ENCODE peak calls at places on chromosomes 7 and 10, in six cellular contexts. One of them, this sample, is unnamed.

GRCh38 chr7:137266764-137267163 is 76.8 kb downstream of the PTN start:
- DNase-seq in HepG2: no peak
- DNase-seq in prostate gland: no peak
- DNase-seq in endothelial cell of umbilical vein: no peak
- DNase-seq in SK-N-SH: no peak
- DNase-seq in transverse colon: no peak
- DNase-seq in this sample: no peak

GRCh38 chr7:27129729-27130539 is 623 bp downstream of the HOXA4 start:
- DNase-seq in HepG2: peak; percentile 35
- DNase-seq in prostate gland: no peak
- DNase-seq in endothelial cell of umbilical vein: peak; percentile 36
- DNase-seq in SK-N-SH: no peak
- DNase-seq in transverse colon: peak; percentile 70
- DNase-seq in this sample: no peak

GRCh38 chr7:7704867-7705266 is 13.5 kb downstream of the RPA3 start:
- DNase-seq in HepG2: no peak
- DNase-seq in prostate gland: no peak
- DNase-seq in endothelial cell of umbilical vein: no peak
- DNase-seq in SK-N-SH: no peak
- DNase-seq in transverse colon: no peak
- DNase-seq in this sample: no peak

GRCh38 chr10:34102917-34103506 is 712.1 kb downstream of the PARD3 start:
- DNase-seq in HepG2: no peak
- DNase-seq in prostate gland: no peak
- DNase-seq in endothelial cell of umbilical vein: no peak
- DNase-seq in SK-N-SH: peak; percentile 31
- DNase-seq in transverse colon: no peak
- DNase-seq in this sample: no peak

GRCh38 chr10:72254891-72255568 is 18.7 kb upstream of the DDIT4 start:
- DNase-seq in HepG2: no peak
- DNase-seq in prostate gland: peak; percentile 94
- DNase-seq in endothelial cell of umbilical vein: peak; percentile 52
- DNase-seq in SK-N-SH: peak; percentile 84
- DNase-seq in transverse colon: peak; percentile 89
- DNase-seq in this sample: peak; percentile 95

GRCh38 chr10:63256047-63256773 is 123.1 kb downstream of the NRBF2 start:
- DNase-seq in HepG2: no peak
- DNase-seq in prostate gland: no peak
- DNase-seq in endothelial cell of umbilical vein: peak; percentile 42
- DNase-seq in SK-N-SH: peak; percentile 18
- DNase-seq in transverse colon: no peak
- DNase-seq in this sample: no peak

GRCh38 chr7:913736-914520 is 37.6 kb downstream of the GET4 start:
- DNase-seq in HepG2: no peak
- DNase-seq in prostate gland: peak; percentile 45
- DNase-seq in endothelial cell of umbilical vein: no peak
- DNase-seq in SK-N-SH: no peak
- DNase-seq in transverse colon: peak; percentile 93
- DNase-seq in this sample: no peak

GRCh38 chr10:50506861-50507573 is 116.7 kb downstream of the SGMS1 start:
- DNase-seq in HepG2: peak; percentile 58
- DNase-seq in prostate gland: no peak
- DNase-seq in endothelial cell of umbilical vein: no peak
- DNase-seq in SK-N-SH: no peak
- DNase-seq in transverse colon: no peak
- DNase-seq in this sample: no peak

GRCh38 chr7:152178405-152179058 is 153.1 kb downstream of the GALNT11 start:
- DNase-seq in HepG2: no peak
- DNase-seq in prostate gland: no peak
- DNase-seq in endothelial cell of umbilical vein: peak; percentile 11
- DNase-seq in SK-N-SH: no peak
- DNase-seq in transverse colon: no peak
- DNase-seq in this sample: no peak

GRCh38 chr10:26869528-26869927 is 8.8 kb upstream of the ABI1 start:
- DNase-seq in HepG2: peak; percentile 26
- DNase-seq in prostate gland: peak; percentile 77
- DNase-seq in endothelial cell of umbilical vein: no peak
- DNase-seq in SK-N-SH: no peak
- DNase-seq in transverse colon: no peak
- DNase-seq in this sample: no peak

GRCh38 chr10:3468919-3469638 is 296.5 kb upstream of the PITRM1 start:
- DNase-seq in HepG2: no peak
- DNase-seq in prostate gland: peak; percentile 63
- DNase-seq in endothelial cell of umbilical vein: peak; percentile 75
- DNase-seq in SK-N-SH: no peak
- DNase-seq in transverse colon: peak; percentile 23
- DNase-seq in this sample: peak; percentile 78

GRCh38 chr10:73529089-73529832 is 33.4 kb upstream of the PPP3CB start:
- DNase-seq in HepG2: peak; percentile 89
- DNase-seq in prostate gland: peak; percentile 71
- DNase-seq in endothelial cell of umbilical vein: peak; percentile 66
- DNase-seq in SK-N-SH: peak; percentile 75
- DNase-seq in transverse colon: peak; percentile 46
- DNase-seq in this sample: no peak

GRCh38 chr7:1344981-1345701 is 112.5 kb downstream of the UNCX start:
- DNase-seq in HepG2: no peak
- DNase-seq in prostate gland: no peak
- DNase-seq in endothelial cell of umbilical vein: no peak
- DNase-seq in SK-N-SH: no peak
- DNase-seq in transverse colon: no peak
- DNase-seq in this sample: no peak

GRCh38 chr10:77289027-77289501 is 348.5 kb downstream of the KCNMA1 start:
- DNase-seq in HepG2: no peak
- DNase-seq in prostate gland: no peak
- DNase-seq in endothelial cell of umbilical vein: no peak
- DNase-seq in SK-N-SH: no peak
- DNase-seq in transverse colon: no peak
- DNase-seq in this sample: no peak

GRCh38 chr7:69448071-69448470 is 150.2 kb upstream of the AUTS2 start:
- DNase-seq in HepG2: no peak
- DNase-seq in prostate gland: no peak
- DNase-seq in endothelial cell of umbilical vein: no peak
- DNase-seq in SK-N-SH: no peak
- DNase-seq in transverse colon: no peak
- DNase-seq in this sample: no peak

GRCh38 chr10:35641430-35642015 is 573 bp downstream of the FZD8 start:
- DNase-seq in HepG2: no peak
- DNase-seq in prostate gland: no peak
- DNase-seq in endothelial cell of umbilical vein: no peak
- DNase-seq in SK-N-SH: peak; percentile 62
- DNase-seq in transverse colon: no peak
- DNase-seq in this sample: no peak

GRCh38 chr10:118508355-118508754 is 87.1 kb downstream of the PRLHR start:
- DNase-seq in HepG2: no peak
- DNase-seq in prostate gland: no peak
- DNase-seq in endothelial cell of umbilical vein: no peak
- DNase-seq in SK-N-SH: no peak
- DNase-seq in transverse colon: no peak
- DNase-seq in this sample: no peak

GRCh38 chr7:135661311-135662122 is 797 bp upstream of the STMP1 start:
- DNase-seq in HepG2: peak; percentile 25
- DNase-seq in prostate gland: no peak
- DNase-seq in endothelial cell of umbilical vein: peak; percentile 63
- DNase-seq in SK-N-SH: no peak
- DNase-seq in transverse colon: no peak
- DNase-seq in this sample: no peak

GRCh38 chr10:988667-989545 is 672 bp downstream of the GTPBP4 start:
- DNase-seq in HepG2: no peak
- DNase-seq in prostate gland: no peak
- DNase-seq in endothelial cell of umbilical vein: peak; percentile 26
- DNase-seq in SK-N-SH: no peak
- DNase-seq in transverse colon: no peak
- DNase-seq in this sample: no peak

GRCh38 chr10:44306762-44307161 is 78.1 kb downstream of the CXCL12 start:
- DNase-seq in HepG2: peak; percentile 12
- DNase-seq in prostate gland: no peak
- DNase-seq in endothelial cell of umbilical vein: no peak
- DNase-seq in SK-N-SH: no peak
- DNase-seq in transverse colon: no peak
- DNase-seq in this sample: no peak

DNA sequence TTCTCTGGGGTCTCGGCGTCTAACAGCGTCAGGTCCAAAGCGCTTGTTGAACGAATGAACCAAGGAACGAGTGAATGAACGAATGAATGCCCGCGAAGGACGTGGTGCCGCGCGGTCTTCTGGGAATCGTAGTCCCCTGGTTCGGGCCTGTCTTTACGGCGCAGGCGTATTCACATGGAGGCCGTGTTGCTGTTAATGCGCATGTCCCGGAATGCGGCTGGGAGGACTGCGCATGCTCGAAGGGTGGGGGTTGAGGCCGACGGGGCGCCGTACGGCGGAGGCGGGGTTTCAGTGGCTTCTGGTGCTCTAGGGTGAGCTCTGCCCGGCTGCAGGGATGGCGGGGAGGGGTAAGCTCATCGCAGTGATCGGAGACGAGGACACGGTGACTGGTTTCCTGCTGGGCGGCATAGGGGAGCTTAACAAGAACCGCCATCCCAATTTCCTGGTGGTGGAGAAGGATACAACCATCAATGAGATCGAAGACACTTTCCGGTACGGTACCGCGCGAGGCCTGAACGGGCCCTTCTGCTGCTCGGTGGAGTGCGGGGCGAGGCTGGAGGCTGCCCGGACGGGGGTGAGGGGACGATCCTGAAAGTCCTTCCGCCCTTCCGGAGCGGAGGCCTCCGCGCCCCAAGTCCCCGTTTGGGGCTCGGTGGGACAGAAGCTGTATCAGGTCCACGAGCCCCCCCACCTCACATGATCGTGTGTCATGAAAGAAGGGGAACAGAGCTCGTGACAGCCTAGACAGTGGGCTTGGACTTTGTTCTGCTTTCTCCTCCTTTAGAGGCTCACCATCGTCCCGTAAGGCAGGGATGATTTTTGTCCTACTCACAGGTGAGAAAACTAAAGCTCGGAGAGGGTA is at the start of gene ATP6V1F:
- DNase-seq in HepG2: peak; percentile 93
- DNase-seq in prostate gland: peak; percentile 96
- DNase-seq in endothelial cell of umbilical vein: peak; percentile 100
- DNase-seq in SK-N-SH: peak; percentile 100
- DNase-seq in transverse colon: peak; percentile 99
- DNase-seq in this sample: peak; percentile 98
- TF ChIP-seq POLR2AphosphoS5 in HepG2: peak; percentile 76
- TF ChIP-seq POLR2AphosphoS5 in prostate gland: peak; percentile 99
- TF ChIP-seq POLR2AphosphoS5 in endothelial cell of umbilical vein: peak; percentile 68
- TF ChIP-seq POLR2AphosphoS5 in SK-N-SH: peak; percentile 93
- TF ChIP-seq POLR2AphosphoS5 in transverse colon: peak; percentile 88
- TF ChIP-seq POLR2AphosphoS5 in this sample: peak; percentile 40

GRCh38 chr10:14758994-14759664 is 15.6 kb downstream of the FAM107B start:
- DNase-seq in HepG2: no peak
- DNase-seq in prostate gland: no peak
- DNase-seq in endothelial cell of umbilical vein: no peak
- DNase-seq in SK-N-SH: peak; percentile 27
- DNase-seq in transverse colon: peak; percentile 33
- DNase-seq in this sample: no peak

GRCh38 chr10:14761372-14761771 is 13.3 kb downstream of the FAM107B start:
- DNase-seq in HepG2: no peak
- DNase-seq in prostate gland: no peak
- DNase-seq in endothelial cell of umbilical vein: no peak
- DNase-seq in SK-N-SH: no peak
- DNase-seq in transverse colon: no peak
- DNase-seq in this sample: no peak

GRCh38 chr10:14757996-14758395 is 16.7 kb downstream of the FAM107B start:
- DNase-seq in HepG2: no peak
- DNase-seq in prostate gland: no peak
- DNase-seq in endothelial cell of umbilical vein: no peak
- DNase-seq in SK-N-SH: no peak
- DNase-seq in transverse colon: no peak
- DNase-seq in this sample: no peak

GRCh38 chr10:14758451-14758850 is 16.2 kb downstream of the FAM107B start:
- DNase-seq in HepG2: no peak
- DNase-seq in prostate gland: no peak
- DNase-seq in endothelial cell of umbilical vein: no peak
- DNase-seq in SK-N-SH: no peak
- DNase-seq in transverse colon: no peak
- DNase-seq in this sample: no peak

GRCh38 chr10:14757394-14757793 is 17.3 kb downstream of the FAM107B start:
- DNase-seq in HepG2: no peak
- DNase-seq in prostate gland: no peak
- DNase-seq in endothelial cell of umbilical vein: no peak
- DNase-seq in SK-N-SH: no peak
- DNase-seq in transverse colon: no peak
- DNase-seq in this sample: no peak
- TF ChIP-seq POLR2AphosphoS5 in HepG2: no peak
- TF ChIP-seq POLR2AphosphoS5 in prostate gland: no peak
- TF ChIP-seq POLR2AphosphoS5 in endothelial cell of umbilical vein: no peak
- TF ChIP-seq POLR2AphosphoS5 in SK-N-SH: no peak
- TF ChIP-seq POLR2AphosphoS5 in transverse colon: no peak
- TF ChIP-seq POLR2AphosphoS5 in this sample: no peak

DNA sequence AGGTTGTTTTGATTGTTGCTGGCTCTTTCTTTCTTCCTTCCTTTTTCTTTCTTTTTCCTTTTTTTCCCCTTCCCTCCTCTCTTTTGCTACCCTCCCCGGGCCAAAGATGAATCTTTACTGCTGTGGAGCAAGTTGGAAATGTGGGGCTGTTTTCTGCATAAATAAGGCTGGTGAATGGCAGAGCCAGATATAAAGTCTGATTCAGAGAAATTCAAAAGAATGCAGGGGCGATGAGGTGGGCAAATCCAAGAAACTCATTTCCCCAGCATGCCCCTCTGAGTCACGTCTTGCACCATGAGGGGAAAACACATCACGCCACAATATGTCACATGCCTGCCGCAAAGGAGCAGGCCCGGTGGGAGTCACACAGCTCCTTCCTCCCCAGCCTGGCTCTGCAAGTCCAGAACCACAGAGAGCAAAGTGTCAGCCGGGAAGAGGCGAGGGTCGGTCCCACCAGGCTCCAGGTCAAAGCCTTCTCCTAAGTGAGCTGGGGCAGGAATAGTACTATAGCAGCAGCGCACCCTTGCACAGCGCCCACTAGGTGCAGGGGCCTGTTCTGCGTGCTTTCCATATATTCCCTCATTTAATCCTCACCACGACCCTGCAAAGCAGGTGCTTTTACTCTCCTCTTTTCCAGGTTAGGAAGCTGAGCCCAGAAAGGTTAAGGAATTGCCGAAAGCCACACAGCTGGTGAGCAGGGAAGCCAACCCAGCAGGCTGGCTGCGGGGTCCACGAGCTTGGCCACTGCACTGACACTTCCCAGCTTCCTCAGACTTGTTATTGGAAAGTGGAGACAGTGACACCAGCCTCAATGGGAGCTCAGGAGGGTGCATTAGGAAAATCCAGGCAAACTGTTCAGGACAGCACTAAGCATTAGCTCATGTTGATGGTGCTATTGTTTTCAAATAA is 94.1 kb upstream of the ZMIZ1 start:
- DNase-seq in HepG2: peak; percentile 76
- DNase-seq in prostate gland: peak; percentile 40
- DNase-seq in endothelial cell of umbilical vein: peak; percentile 94
- DNase-seq in SK-N-SH: peak; percentile 70
- DNase-seq in transverse colon: peak; percentile 57
- DNase-seq in this sample: peak; percentile 91
- TF ChIP-seq POLR2AphosphoS5 in HepG2: peak; percentile 56
- TF ChIP-seq POLR2AphosphoS5 in prostate gland: no peak
- TF ChIP-seq POLR2AphosphoS5 in endothelial cell of umbilical vein: peak; percentile 48
- TF ChIP-seq POLR2AphosphoS5 in SK-N-SH: no peak
- TF ChIP-seq POLR2AphosphoS5 in transverse colon: peak; percentile 52
- TF ChIP-seq POLR2AphosphoS5 in this sample: peak; percentile 62

DNA sequence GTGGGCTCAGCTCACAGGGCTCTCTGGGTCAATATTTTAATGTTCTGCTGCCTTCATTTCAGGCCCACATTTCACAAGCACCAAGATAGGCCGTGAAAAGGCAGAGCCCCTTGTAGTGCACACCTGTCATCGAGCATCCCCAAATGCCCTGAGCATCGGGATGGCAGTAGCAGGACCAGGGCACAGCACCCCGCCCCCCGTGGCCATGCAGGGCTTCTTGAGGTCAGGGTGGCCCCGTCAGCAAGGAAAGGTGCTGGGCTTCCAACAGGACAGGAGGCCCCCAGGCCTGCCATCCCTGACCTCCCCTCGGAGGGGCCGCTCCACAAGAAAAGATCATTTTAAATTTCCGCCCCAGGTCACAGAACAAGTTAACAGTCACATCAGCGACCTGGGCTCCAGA is 2.9 kb upstream of the CNPY1 start:
- DNase-seq in HepG2: no peak
- DNase-seq in prostate gland: no peak
- DNase-seq in endothelial cell of umbilical vein: no peak
- DNase-seq in SK-N-SH: no peak
- DNase-seq in transverse colon: no peak
- DNase-seq in this sample: no peak
- TF ChIP-seq POLR2AphosphoS5 in HepG2: no peak
- TF ChIP-seq POLR2AphosphoS5 in prostate gland: no peak
- TF ChIP-seq POLR2AphosphoS5 in endothelial cell of umbilical vein: no peak
- TF ChIP-seq POLR2AphosphoS5 in SK-N-SH: no peak
- TF ChIP-seq POLR2AphosphoS5 in transverse colon: no peak
- TF ChIP-seq POLR2AphosphoS5 in this sample: no peak